ENCODE peak calls at places on chromosomes 13 and 19, in ten cellular contexts. One of them, this sample, is unnamed.

GRCh38 chr13:46343279-46343949 is 43.6 kb downstream of the RUBCNL start:
- DNase-seq in pancreas: no peak
- DNase-seq in breast epithelium: no peak
- DNase-seq in substantia nigra: no peak
- DNase-seq in A549: no peak
- DNase-seq in uterus: no peak
- DNase-seq in tibial nerve: no peak
- DNase-seq in colonic mucosa: no peak
- DNase-seq in GM23338: peak
- DNase-seq in CD8-positive, alpha-beta memory T cell: no peak
- DNase-seq in this sample: no peak

GRCh38 chr19:860481-861098 is 1.1 kb downstream of the CFD start:
- DNase-seq in CD8-positive, alpha-beta memory T cell: peak
- DNase-seq in tibial nerve: peak
- DNase-seq in substantia nigra: no peak
- DNase-seq in A549: peak
- DNase-seq in pancreas: no peak
- DNase-seq in colonic mucosa: peak
- DNase-seq in GM23338: peak
- DNase-seq in uterus: no peak
- DNase-seq in breast epithelium: no peak
- DNase-seq in this sample: no peak

GRCh38 chr13:80074143-80074752 is 266.7 kb downstream of the SPRY2 start:
- DNase-seq in breast epithelium: no peak
- DNase-seq in uterus: no peak
- DNase-seq in tibial nerve: no peak
- DNase-seq in A549: no peak
- DNase-seq in pancreas: no peak
- DNase-seq in GM23338: no peak
- DNase-seq in CD8-positive, alpha-beta memory T cell: no peak
- DNase-seq in substantia nigra: no peak
- DNase-seq in colonic mucosa: no peak
- DNase-seq in this sample: no peak

GRCh38 chr13:73984201-73984600 is 150.0 kb downstream of the KLF12 start:
- DNase-seq in CD8-positive, alpha-beta memory T cell: no peak
- DNase-seq in colonic mucosa: no peak
- DNase-seq in breast epithelium: no peak
- DNase-seq in tibial nerve: no peak
- DNase-seq in A549: no peak
- DNase-seq in uterus: no peak
- DNase-seq in substantia nigra: no peak
- DNase-seq in pancreas: no peak
- DNase-seq in GM23338: no peak
- DNase-seq in this sample: no peak

GRCh38 chr13:29165840-29166239 is 345.7 kb downstream of the MTUS2 start:
- DNase-seq in uterus: no peak
- DNase-seq in substantia nigra: no peak
- DNase-seq in colonic mucosa: no peak
- DNase-seq in breast epithelium: no peak
- DNase-seq in pancreas: no peak
- DNase-seq in CD8-positive, alpha-beta memory T cell: no peak
- DNase-seq in A549: no peak
- DNase-seq in GM23338: no peak
- DNase-seq in tibial nerve: no peak
- DNase-seq in this sample: no peak

GRCh38 chr19:40467007-40467565 is 285 bp downstream of the SPTBN4 start:
- DNase-seq in GM23338: peak
- DNase-seq in pancreas: peak
- DNase-seq in A549: no peak
- DNase-seq in CD8-positive, alpha-beta memory T cell: no peak
- DNase-seq in breast epithelium: no peak
- DNase-seq in substantia nigra: no peak
- DNase-seq in colonic mucosa: no peak
- DNase-seq in tibial nerve: no peak
- DNase-seq in uterus: no peak
- DNase-seq in this sample: no peak

GRCh38 chr13:43071824-43072223 is 48.4 kb downstream of the DNAJC15 start:
- DNase-seq in substantia nigra: no peak
- DNase-seq in uterus: no peak
- DNase-seq in CD8-positive, alpha-beta memory T cell: no peak
- DNase-seq in tibial nerve: no peak
- DNase-seq in A549: no peak
- DNase-seq in GM23338: peak
- DNase-seq in breast epithelium: no peak
- DNase-seq in colonic mucosa: no peak
- DNase-seq in pancreas: no peak
- DNase-seq in this sample: no peak

GRCh38 chr19:52286256-52286655 is 10.7 kb upstream of the ZNF480 start:
- DNase-seq in substantia nigra: no peak
- DNase-seq in pancreas: no peak
- DNase-seq in GM23338: no peak
- DNase-seq in tibial nerve: no peak
- DNase-seq in CD8-positive, alpha-beta memory T cell: no peak
- DNase-seq in uterus: no peak
- DNase-seq in breast epithelium: no peak
- DNase-seq in colonic mucosa: no peak
- DNase-seq in A549: no peak
- DNase-seq in this sample: no peak

GRCh38 chr13:23488442-23488841 is 54.9 kb upstream of the SACS start:
- DNase-seq in tibial nerve: no peak
- DNase-seq in substantia nigra: no peak
- DNase-seq in breast epithelium: no peak
- DNase-seq in GM23338: no peak
- DNase-seq in colonic mucosa: no peak
- DNase-seq in pancreas: no peak
- DNase-seq in CD8-positive, alpha-beta memory T cell: no peak
- DNase-seq in uterus: no peak
- DNase-seq in A549: peak
- DNase-seq in this sample: no peak

GRCh38 chr13:48233886-48234488 is 981 bp downstream of the ITM2B start:
- DNase-seq in breast epithelium: no peak
- DNase-seq in A549: no peak
- DNase-seq in colonic mucosa: no peak
- DNase-seq in substantia nigra: no peak
- DNase-seq in GM23338: peak
- DNase-seq in CD8-positive, alpha-beta memory T cell: no peak
- DNase-seq in pancreas: no peak
- DNase-seq in uterus: no peak
- DNase-seq in tibial nerve: no peak
- DNase-seq in this sample: no peak

GRCh38 chr13:48233097-48233885 is at the start of gene ITM2B:
- DNase-seq in substantia nigra: peak
- DNase-seq in colonic mucosa: peak
- DNase-seq in uterus: no peak
- DNase-seq in tibial nerve: peak
- DNase-seq in GM23338: peak
- DNase-seq in pancreas: peak
- DNase-seq in A549: peak
- DNase-seq in CD8-positive, alpha-beta memory T cell: peak
- DNase-seq in breast epithelium: peak
- DNase-seq in this sample: peak

GRCh38 chr13:48235100-48235813 is 2.3 kb downstream of the ITM2B start:
- DNase-seq in pancreas: peak
- DNase-seq in tibial nerve: no peak
- DNase-seq in CD8-positive, alpha-beta memory T cell: no peak
- DNase-seq in colonic mucosa: no peak
- DNase-seq in GM23338: peak
- DNase-seq in A549: no peak
- DNase-seq in substantia nigra: no peak
- DNase-seq in uterus: no peak
- DNase-seq in breast epithelium: no peak
- DNase-seq in this sample: peak

GRCh38 chr13:48235814-48236135 is 2.8 kb downstream of the ITM2B start:
- DNase-seq in uterus: no peak
- DNase-seq in CD8-positive, alpha-beta memory T cell: no peak
- DNase-seq in GM23338: no peak
- DNase-seq in breast epithelium: no peak
- DNase-seq in A549: no peak
- DNase-seq in colonic mucosa: no peak
- DNase-seq in tibial nerve: no peak
- DNase-seq in substantia nigra: no peak
- DNase-seq in pancreas: no peak
- DNase-seq in this sample: no peak

DNA sequence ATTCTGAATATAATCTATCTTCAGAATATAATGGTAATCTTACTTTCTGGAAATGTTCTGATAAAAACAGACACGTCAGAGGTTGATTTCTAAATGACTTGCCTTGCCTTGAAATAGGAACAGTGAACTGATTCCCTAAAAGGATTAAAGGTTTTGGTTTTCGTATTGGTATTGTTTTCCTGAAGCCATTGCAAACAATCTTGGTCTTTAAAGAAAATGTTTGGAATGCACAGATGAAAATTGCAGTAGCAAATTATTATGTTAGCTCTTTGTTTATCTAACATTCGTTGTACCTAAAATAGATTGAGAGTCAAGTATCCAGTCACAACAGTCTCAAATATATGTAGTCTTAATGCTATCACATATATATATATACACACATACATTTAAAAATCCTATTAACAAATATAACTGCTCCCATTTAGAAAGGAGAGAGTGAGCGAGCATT is 1.7 kb downstream of the ITM2B start:
- DNase-seq in GM23338: no peak
- DNase-seq in CD8-positive, alpha-beta memory T cell: no peak
- DNase-seq in substantia nigra: no peak
- DNase-seq in pancreas: no peak
- DNase-seq in uterus: no peak
- DNase-seq in tibial nerve: no peak
- DNase-seq in colonic mucosa: no peak
- DNase-seq in breast epithelium: no peak
- DNase-seq in A549: no peak
- DNase-seq in this sample: no peak
- H3K27ac ChIP-seq in GM23338: no peak
- H3K27ac ChIP-seq in CD8-positive, alpha-beta memory T cell: peak
- H3K27ac ChIP-seq in substantia nigra: peak
- H3K27ac ChIP-seq in pancreas: peak
- H3K27ac ChIP-seq in uterus: peak
- H3K27ac ChIP-seq in tibial nerve: peak
- H3K27ac ChIP-seq in colonic mucosa: peak
- H3K27ac ChIP-seq in breast epithelium: peak
- H3K27ac ChIP-seq in A549: no peak
- H3K27ac ChIP-seq in this sample: peak

DNA sequence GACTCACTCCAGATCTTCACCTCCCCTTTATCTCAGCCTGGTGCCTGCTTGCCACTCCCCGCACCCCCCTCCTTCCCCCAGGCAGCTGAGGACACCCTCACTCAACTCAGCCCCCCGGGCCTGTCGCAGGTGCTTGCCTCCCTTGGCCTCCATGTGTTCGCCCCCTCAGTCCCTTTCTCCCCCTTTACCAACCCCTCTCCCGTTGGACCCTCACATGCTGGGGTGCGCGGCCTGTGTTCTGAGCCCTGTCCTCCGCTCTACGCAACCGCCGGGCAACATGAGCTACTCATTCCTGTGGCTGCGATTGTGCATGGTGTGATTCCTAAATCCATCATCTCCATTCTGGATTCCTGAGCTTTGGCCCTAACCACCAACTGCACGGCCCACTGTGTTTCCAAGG is 5.1 kb downstream of the CHERP start:
- DNase-seq in breast epithelium: no peak
- DNase-seq in pancreas: no peak
- DNase-seq in uterus: no peak
- DNase-seq in CD8-positive, alpha-beta memory T cell: no peak
- DNase-seq in colonic mucosa: no peak
- DNase-seq in GM23338: no peak
- DNase-seq in substantia nigra: no peak
- DNase-seq in tibial nerve: no peak
- DNase-seq in A549: no peak
- DNase-seq in this sample: no peak
- H3K27ac ChIP-seq in breast epithelium: no peak
- H3K27ac ChIP-seq in pancreas: no peak
- H3K27ac ChIP-seq in uterus: no peak
- H3K27ac ChIP-seq in CD8-positive, alpha-beta memory T cell: no peak
- H3K27ac ChIP-seq in colonic mucosa: no peak
- H3K27ac ChIP-seq in GM23338: no peak
- H3K27ac ChIP-seq in substantia nigra: no peak
- H3K27ac ChIP-seq in tibial nerve: no peak
- H3K27ac ChIP-seq in A549: no peak
- H3K27ac ChIP-seq in this sample: no peak

GRCh38 chr19:16571283-16571682 is 932 bp downstream of the SLC35E1 start:
- DNase-seq in tibial nerve: no peak
- DNase-seq in breast epithelium: no peak
- DNase-seq in CD8-positive, alpha-beta memory T cell: no peak
- DNase-seq in uterus: no peak
- DNase-seq in pancreas: no peak
- DNase-seq in GM23338: no peak
- DNase-seq in A549: no peak
- DNase-seq in substantia nigra: no peak
- DNase-seq in colonic mucosa: no peak
- DNase-seq in this sample: no peak
- H3K27ac ChIP-seq in tibial nerve: no peak
- H3K27ac ChIP-seq in breast epithelium: peak
- H3K27ac ChIP-seq in CD8-positive, alpha-beta memory T cell: peak
- H3K27ac ChIP-seq in uterus: peak
- H3K27ac ChIP-seq in pancreas: peak
- H3K27ac ChIP-seq in GM23338: no peak
- H3K27ac ChIP-seq in A549: peak
- H3K27ac ChIP-seq in substantia nigra: no peak
- H3K27ac ChIP-seq in colonic mucosa: peak
- H3K27ac ChIP-seq in this sample: no peak

DNA sequence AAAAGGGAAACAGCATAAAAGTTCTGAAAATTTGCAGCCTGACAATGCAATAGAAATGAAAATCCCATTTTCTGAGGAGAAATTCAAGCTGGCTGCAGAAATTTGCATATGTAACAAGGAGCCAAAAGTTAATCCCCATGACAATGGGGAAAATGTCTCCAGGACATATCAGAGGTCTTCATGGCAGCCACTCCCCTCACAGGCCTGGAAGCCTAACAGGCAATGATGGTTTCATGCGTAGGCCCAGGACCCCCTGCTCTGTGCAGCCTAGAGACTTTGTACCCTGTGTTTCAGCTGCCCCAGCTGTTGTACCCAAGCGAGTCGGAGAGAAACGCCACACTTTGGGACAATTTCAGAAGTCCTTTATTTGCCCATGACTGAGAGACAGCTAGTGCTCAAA is 701.3 kb upstream of the KLHL1 start:
- DNase-seq in tibial nerve: no peak
- DNase-seq in pancreas: no peak
- DNase-seq in uterus: no peak
- DNase-seq in GM23338: peak
- DNase-seq in substantia nigra: no peak
- DNase-seq in A549: no peak
- DNase-seq in CD8-positive, alpha-beta memory T cell: no peak
- DNase-seq in breast epithelium: no peak
- DNase-seq in colonic mucosa: no peak
- DNase-seq in this sample: no peak
- H3K27ac ChIP-seq in tibial nerve: no peak
- H3K27ac ChIP-seq in pancreas: no peak
- H3K27ac ChIP-seq in uterus: no peak
- H3K27ac ChIP-seq in GM23338: no peak
- H3K27ac ChIP-seq in substantia nigra: no peak
- H3K27ac ChIP-seq in A549: no peak
- H3K27ac ChIP-seq in CD8-positive, alpha-beta memory T cell: no peak
- H3K27ac ChIP-seq in breast epithelium: no peak
- H3K27ac ChIP-seq in colonic mucosa: no peak
- H3K27ac ChIP-seq in this sample: no peak

GRCh38 chr13:44810067-44810840 is 179.0 kb downstream of the NUFIP1 start:
- DNase-seq in tibial nerve: no peak
- DNase-seq in breast epithelium: no peak
- DNase-seq in uterus: no peak
- DNase-seq in A549: peak
- DNase-seq in CD8-positive, alpha-beta memory T cell: no peak
- DNase-seq in substantia nigra: no peak
- DNase-seq in GM23338: no peak
- DNase-seq in pancreas: no peak
- DNase-seq in colonic mucosa: peak
- DNase-seq in this sample: no peak
- H3K27ac ChIP-seq in tibial nerve: no peak
- H3K27ac ChIP-seq in breast epithelium: no peak
- H3K27ac ChIP-seq in uterus: no peak
- H3K27ac ChIP-seq in A549: peak
- H3K27ac ChIP-seq in CD8-positive, alpha-beta memory T cell: no peak
- H3K27ac ChIP-seq in substantia nigra: no peak
- H3K27ac ChIP-seq in GM23338: no peak
- H3K27ac ChIP-seq in pancreas: no peak
- H3K27ac ChIP-seq in colonic mucosa: no peak
- H3K27ac ChIP-seq in this sample: no peak

This sample was measured in caudate nucleus.